ENCODE peak calls at places on chromosome 9, in six cellular contexts. C is mesendoderm, N is neuronal stem cell, I is suprapubic skin, S is tibial artery, P is upper lobe of right lung. M is an unnamed sample. For H3K27me3, H3K4me1 and H3K36me3, the result is how much of the 10 kb centered on the place peaks cover.

GRCh38 chr9:113572076-113572861 is 108.7 kb downstream of the RGS3 start:
- DNase-seq in C (no peak), N (no peak), I (peak), S (peak), P (peak), M (peak)

GRCh38 chr9:99824378-99825157 is 2.9 kb downstream of the NR4A3 start:
- DNase-seq in C (peak), N (peak), I (peak), S (no peak), P (peak), M (no peak)

GRCh38 chr9:22452415-22453010 is 5.9 kb downstream of the DMRTA1 start:
- DNase-seq in C (peak), N (no peak), I (no peak), S (peak), P (peak), M (peak)

GRCh38 chr9:102499468-102499867 is 495.7 kb upstream of the CYLC2 start:
- DNase-seq in C (no peak), N (no peak), I (no peak), S (no peak), P (no peak), M (no peak)

GRCh38 chr9:137303031-137303892 is 1.2 kb upstream of the NRARP start:
- DNase-seq in C (no peak), N (no peak), I (no peak), S (no peak), P (peak), M (peak)

GRCh38 chr9:69877852-69878507 is 57.4 kb downstream of the CFAP95 start:
- DNase-seq in C (peak), N (no peak), I (no peak), S (no peak), P (no peak), M (no peak)

GRCh38 chr9:14563902-14564578 is 129.2 kb downstream of the ZDHHC21 start:
- DNase-seq in C (peak), N (no peak), I (no peak), S (no peak), P (no peak), M (no peak)

GRCh38 chr9:124551472-124552339 is 44.5 kb upstream of the NR5A1 start:
- DNase-seq in C (peak), N (peak), I (no peak), S (no peak), P (peak), M (peak)

GRCh38 chr9:92609142-92609500 is 60.8 kb downstream of the IPPK start:
- DNase-seq in C (peak), N (peak), I (no peak), S (no peak), P (no peak), M (no peak)

GRCh38 chr9:20508242-20508641 is 114.1 kb downstream of the MLLT3 start:
- DNase-seq in C (peak), N (no peak), I (no peak), S (no peak), P (no peak), M (no peak)

GRCh38 chr9:98191210-98191609 is 1.2 kb downstream of the CORO2A start:
- DNase-seq in C (peak), N (no peak), I (no peak), S (no peak), P (no peak), M (no peak)

GRCh38 chr9:114303571-114303970 is 19.3 kb upstream of the ORM1 start:
- DNase-seq in C (no peak), N (no peak), I (no peak), S (no peak), P (peak), M (no peak)

GRCh38 chr9:109448223-109448622 is 49.9 kb downstream of the PTPN3 start:
- DNase-seq in C (peak), N (no peak), I (no peak), S (no peak), P (no peak), M (no peak)

GRCh38 chr9:108272350-108272899 is 583.4 kb downstream of the ACTL7B start:
- DNase-seq in C (peak), N (no peak), I (no peak), S (peak), P (peak), M (peak)

GRCh38 chr9:90919883-90920282 is 118.3 kb downstream of the SYK start:
- DNase-seq in C (no peak), N (no peak), I (no peak), S (peak), P (no peak), M (peak)

GRCh38 chr9:2014148-2014547 is 999 bp upstream of the SMARCA2 start:
- DNase-seq in C (no peak), N (no peak), I (no peak), S (no peak), P (no peak), M (no peak)
- H3K27me3 ChIP-seq in C (under half), N (under half), I (under half), S (under half), P (under half), M (under half)

DNA sequence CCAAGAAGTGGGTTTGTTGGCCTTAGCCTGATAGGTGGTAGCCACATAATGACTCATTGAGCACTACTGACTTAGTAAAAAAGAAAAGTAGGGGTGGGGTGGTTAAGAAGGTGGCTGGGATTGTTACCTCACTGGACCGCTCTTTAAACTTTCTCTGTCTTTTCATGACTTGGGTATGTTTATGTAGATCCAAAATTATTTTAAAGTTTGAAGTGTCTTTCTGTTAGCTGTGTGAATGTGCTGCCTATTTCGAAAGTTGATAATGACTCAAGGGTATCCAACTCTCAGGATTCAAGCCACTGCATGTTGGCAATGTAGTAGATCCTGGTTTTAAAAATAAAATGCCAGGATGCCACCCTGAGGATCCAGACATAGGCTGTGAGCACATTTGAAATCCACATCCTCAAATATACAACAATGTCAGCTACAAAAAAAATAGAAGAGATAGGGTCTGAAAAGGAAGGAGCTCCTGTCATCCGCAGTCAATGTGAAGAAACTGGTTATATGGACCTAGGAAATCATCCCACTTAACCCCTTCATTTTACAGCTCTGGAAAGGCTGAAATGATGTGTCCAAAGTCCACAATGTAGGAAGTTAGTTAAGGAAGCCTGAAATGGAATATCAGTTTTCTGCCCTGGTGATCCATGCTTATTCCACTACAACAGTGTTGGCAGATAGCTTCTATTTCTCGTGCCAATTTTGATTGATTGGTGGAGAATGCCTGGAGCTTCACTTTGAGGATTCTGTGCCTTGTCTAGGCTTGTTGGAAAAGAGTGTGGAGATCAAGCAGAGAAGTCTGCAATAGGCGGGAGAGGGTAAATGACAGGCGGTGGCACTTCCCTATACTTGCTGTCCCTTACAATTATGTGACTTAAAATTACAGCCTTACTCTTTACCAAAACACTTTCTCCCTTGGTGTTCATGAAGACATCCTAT is 23.4 kb downstream of the ZNF462 start:
- DNase-seq in C (no peak), N (no peak), I (no peak), S (no peak), P (no peak), M (no peak)
- H3K4me1 ChIP-seq in C (under half), N (under half), I (half or more), S (under half), P (under half), M (half or more)

DNA sequence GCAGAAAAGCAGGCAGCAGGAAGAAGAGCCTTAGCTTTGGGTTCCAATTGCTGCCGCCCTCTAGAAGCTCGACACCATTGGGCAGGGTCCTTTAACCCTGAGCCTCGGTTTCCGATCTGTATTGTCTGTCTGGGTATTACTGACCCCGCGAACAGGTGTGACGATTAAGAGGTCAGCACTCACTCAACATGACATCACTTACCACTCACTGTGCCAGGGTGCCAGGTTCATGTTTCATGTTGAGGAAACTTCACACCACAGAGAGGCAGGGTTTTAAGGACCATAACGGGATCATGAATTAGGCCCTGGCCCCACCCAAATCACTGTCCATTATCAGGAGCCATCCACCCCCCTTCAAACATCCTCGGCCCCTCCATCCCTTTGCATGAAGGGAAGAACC is 75.5 kb downstream of the GPR21 start:
- DNase-seq in C (no peak), N (no peak), I (no peak), S (no peak), P (no peak), M (no peak)
- H3K36me3 ChIP-seq in C (under half), N (under half), I (half or more), S (half or more), P (under half), M (half or more)

GRCh38 chr9:1047605-1048235 is 2.4 kb upstream of the DMRT2 start:
- DNase-seq in C (no peak), N (no peak), I (peak), S (no peak), P (no peak), M (no peak)

GRCh38 chr9:1048853-1049252 is 1.3 kb upstream of the DMRT2 start:
- DNase-seq in C (peak), N (no peak), I (no peak), S (no peak), P (no peak), M (no peak)

GRCh38 chr9:1051286-1052118 is 1.3 kb downstream of the DMRT2 start:
- DNase-seq in C (peak), N (no peak), I (no peak), S (no peak), P (peak), M (peak)

GRCh38 chr9:1050125-1050895 is at the start of gene DMRT2:
- DNase-seq in C (peak), N (peak), I (peak), S (peak), P (peak), M (peak)

GRCh38 chr9:1049641-1050040 is 516 bp upstream of the DMRT2 start:
- DNase-seq in C (no peak), N (no peak), I (no peak), S (no peak), P (no peak), M (no peak)
- H3K27me3 ChIP-seq in C (half or more), N (half or more), I (half or more), S (half or more), P (half or more), M (half or more)

M was measured in left ventricle myocardium inferior.